ENCODE peak calls at places on chromosomes 12 and 14, in five cellular contexts. J, Q, E, P and L are unnamed samples.

GRCh38 chr12:93521225-93521854 is 51.1 kb upstream of the SOCS2 start:
- DNase-seq in J (peak; percentile 30), Q (no peak), E (no peak), P (peak; percentile 41), L (no peak)

GRCh38 chr12:85755760-85756159 is 80.4 kb downstream of the RASSF9 start:
- DNase-seq in J (no peak), Q (no peak), E (no peak), P (no peak), L (no peak)

GRCh38 chr14:94540031-94540794 is 21.0 kb upstream of the SERPINA4 start:
- DNase-seq in J (no peak), Q (no peak), E (no peak), P (no peak), L (no peak)

GRCh38 chr12:110848524-110848923 is 1.7 kb downstream of the CCDC63 start:
- DNase-seq in J (no peak), Q (no peak), E (no peak), P (no peak), L (no peak)

GRCh38 chr12:49366652-49367380 is 446 bp upstream of the SPATS2 start:
- DNase-seq in J (peak; percentile 87), Q (peak; percentile 96), E (peak; percentile 94), P (peak; percentile 94), L (peak; percentile 97)

GRCh38 chr12:115375188-115375991 is 691.4 kb upstream of the TBX3 start:
- DNase-seq in J (no peak), Q (no peak), E (no peak), P (peak; percentile 85), L (no peak)

GRCh38 chr14:64572721-64573508 is 23.2 kb downstream of the PPP1R36 start:
- DNase-seq in J (no peak), Q (no peak), E (no peak), P (peak; percentile 50), L (no peak)

GRCh38 chr12:62785941-62786559 is 148.9 kb downstream of the PPM1H start:
- DNase-seq in J (peak; percentile 68), Q (no peak), E (no peak), P (peak; percentile 99), L (no peak)

GRCh38 chr14:32567543-32568384 is 238.7 kb downstream of the AKAP6 start:
- DNase-seq in J (no peak), Q (no peak), E (no peak), P (peak; percentile 76), L (no peak)

GRCh38 chr14:99475179-99475578 is 5.5 kb downstream of the SETD3 start:
- DNase-seq in J (no peak), Q (no peak), E (no peak), P (peak; percentile 16), L (no peak)

GRCh38 chr12:14843425-14843887 is at the start of gene ART4:
- DNase-seq in J (no peak), Q (peak; percentile 15), E (no peak), P (no peak), L (peak; percentile 84)

GRCh38 chr14:46734287-46734686 is 82.7 kb upstream of the RPL10L start:
- DNase-seq in J (no peak), Q (no peak), E (no peak), P (no peak), L (no peak)

GRCh38 chr14:99098199-99098598 is 173.8 kb downstream of the BCL11B start:
- DNase-seq in J (no peak), Q (no peak), E (no peak), P (no peak), L (no peak)

GRCh38 chr14:77139540-77140342 is 1.9 kb downstream of the ZDHHC22 start:
- DNase-seq in J (no peak), Q (peak; percentile 69), E (no peak), P (no peak), L (peak; percentile 82)

GRCh38 chr12:53048780-53049401 is 974 bp upstream of the TNS2 start:
- DNase-seq in J (peak; percentile 76), Q (peak; percentile 38), E (peak; percentile 85), P (peak; percentile 49), L (peak; percentile 81)

GRCh38 chr12:77062846-77063461 is 2.4 kb downstream of the E2F7 start:
- DNase-seq in J (no peak), Q (no peak), E (no peak), P (peak; percentile 97), L (no peak)

GRCh38 chr14:69050235-69051184 is 71.4 kb upstream of the ACTN1 start:
- DNase-seq in J (no peak), Q (no peak), E (no peak), P (no peak), L (no peak)

GRCh38 chr12:109741286-109741969 is 27.8 kb downstream of the FAM222A start:
- DNase-seq in J (no peak), Q (no peak), E (peak; percentile 49), P (no peak), L (peak; percentile 69)

GRCh38 chr12:65606008-65606766 is 218.1 kb upstream of the HMGA2 start:
- DNase-seq in J (no peak), Q (peak; percentile 17), E (no peak), P (no peak), L (no peak)

GRCh38 chr12:80239867-80240266 is 140.5 kb downstream of the OTOGL start:
- DNase-seq in J (no peak), Q (no peak), E (no peak), P (no peak), L (no peak)

GRCh38 chr14:89292579-89293348 is 124.3 kb downstream of the FOXN3 start:
- DNase-seq in J (no peak), Q (no peak), E (no peak), P (no peak), L (no peak)

GRCh38 chr14:77040995-77041744 is 12.7 kb upstream of the IRF2BPL start:
- DNase-seq in J (no peak), Q (no peak), E (no peak), P (no peak), L (no peak)

GRCh38 chr14:41521891-41522290 is 84.8 kb upstream of the LRFN5 start:
- DNase-seq in J (no peak), Q (no peak), E (no peak), P (no peak), L (no peak)

GRCh38 chr12:59431266-59431665 is 164.6 kb upstream of the SLC16A7 start:
- DNase-seq in J (no peak), Q (no peak), E (no peak), P (peak; percentile 1), L (no peak)

GRCh38 chr12:5964913-5965900 is 20.1 kb upstream of the ANO2 start:
- DNase-seq in J (no peak), Q (no peak), E (no peak), P (no peak), L (no peak)

GRCh38 chr12:76588881-76589565 is 29.5 kb upstream of the OSBPL8 start:
- DNase-seq in J (no peak), Q (no peak), E (no peak), P (peak; percentile 80), L (no peak)

GRCh38 chr12:49925433-49926194 is 21.9 kb upstream of the FAIM2 start:
- DNase-seq in J (no peak), Q (no peak), E (peak; percentile 32), P (no peak), L (peak; percentile 55)

DNA sequence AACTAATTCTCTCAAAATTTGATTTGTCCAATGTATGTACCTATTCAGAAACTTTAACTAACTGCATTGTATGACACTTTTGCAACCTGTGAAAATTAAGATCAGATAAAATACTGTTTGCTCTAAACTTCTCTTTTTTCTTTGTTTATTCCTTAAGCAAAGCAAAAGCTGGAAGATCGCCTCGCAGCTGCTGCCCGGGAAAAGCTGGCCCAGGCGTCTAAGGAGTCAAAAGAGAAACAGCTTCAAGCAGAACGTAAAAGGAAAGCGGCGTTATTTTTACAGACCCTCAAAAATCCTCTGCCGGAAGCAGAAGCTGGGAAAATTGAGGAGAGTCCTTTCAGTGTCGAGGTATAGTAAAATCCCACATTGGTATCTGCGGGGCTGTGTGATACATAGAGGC is 55.1 kb downstream of the SFSWAP start:
- DNase-seq in J (no peak), Q (no peak), E (no peak), P (no peak), L (no peak)
- H3K36me3 ChIP-seq in J (peaks cover 20% of the 10 kb centered on the region), Q (peaks cover 85% of the 10 kb centered on the region), E (peaks cover 94% of the 10 kb centered on the region), P (peaks cover 21% of the 10 kb centered on the region), L (peaks cover 100% of the 10 kb centered on the region)

GRCh38 chr14:101176535-101177205 is 273.1 kb upstream of the RTL1 start:
- DNase-seq in J (no peak), Q (no peak), E (peak; percentile 40), P (no peak), L (peak; percentile 51)
- H3K27ac ChIP-seq in J (no peak overlapping the region), Q (no peak overlapping the region), E (no peak overlapping the region), P (no peak overlapping the region), L (no peak overlapping the region)

GRCh38 chr14:21258889-21259787 is 10.1 kb downstream of the HNRNPC start:
- DNase-seq in J (no peak), Q (no peak), E (no peak), P (no peak), L (no peak)
- H3K36me3 ChIP-seq in J (peaks cover 27% of the 10 kb centered on the region), Q (peaks cover 91% of the 10 kb centered on the region), E (peaks cover 98% of the 10 kb centered on the region), P (peaks cover 17% of the 10 kb centered on the region), L (peaks cover 41% of the 10 kb centered on the region)

GRCh38 chr14:61398221-61398620 is 76.8 kb downstream of the PRKCH start:
- DNase-seq in J (no peak), Q (no peak), E (no peak), P (no peak), L (no peak)
- H3K27ac ChIP-seq in J (no peak overlapping the region), Q (no peak overlapping the region), E (no peak overlapping the region), P (no peak overlapping the region), L (peak overlapping the region; percentile 15)

DNA sequence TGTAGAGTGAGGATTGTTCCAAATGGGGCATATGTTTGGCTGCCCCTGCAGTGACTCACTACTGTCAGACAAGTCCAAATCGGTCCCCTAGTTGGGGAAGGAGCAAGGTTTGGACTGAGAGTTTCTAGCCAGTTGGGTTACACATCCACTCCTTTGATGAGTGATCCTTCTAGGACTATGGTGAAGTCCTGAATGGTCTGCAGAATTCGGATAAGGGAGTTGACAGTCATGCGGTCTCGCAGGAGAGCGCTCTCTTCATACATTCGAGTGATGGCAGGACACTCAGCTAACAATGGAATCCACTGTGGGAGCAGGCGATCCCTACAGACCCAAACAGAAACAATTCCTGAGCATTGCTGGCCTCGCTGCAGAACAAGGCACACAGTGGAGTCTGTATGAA is 61.5 kb upstream of the SINHCAF start:
- DNase-seq in J (no peak), Q (no peak), E (no peak), P (no peak), L (no peak)
- H3K36me3 ChIP-seq in J (peaks cover 16% of the 10 kb centered on the region), Q (no peaks in the 10 kb centered on the region), E (no peaks in the 10 kb centered on the region), P (no peaks in the 10 kb centered on the region), L (peaks cover 78% of the 10 kb centered on the region)

GRCh38 chr14:35400707-35401421 is 3.7 kb downstream of the NFKBIA start:
- DNase-seq in J (no peak), Q (no peak), E (peak; percentile 69), P (no peak), L (peak; percentile 84)
- H3K27ac ChIP-seq in J (peak overlapping the region; percentile 91), Q (peak overlapping the region; percentile 13), E (peak overlapping the region; percentile 100), P (no peak overlapping the region), L (peak overlapping the region; percentile 99)

DNA sequence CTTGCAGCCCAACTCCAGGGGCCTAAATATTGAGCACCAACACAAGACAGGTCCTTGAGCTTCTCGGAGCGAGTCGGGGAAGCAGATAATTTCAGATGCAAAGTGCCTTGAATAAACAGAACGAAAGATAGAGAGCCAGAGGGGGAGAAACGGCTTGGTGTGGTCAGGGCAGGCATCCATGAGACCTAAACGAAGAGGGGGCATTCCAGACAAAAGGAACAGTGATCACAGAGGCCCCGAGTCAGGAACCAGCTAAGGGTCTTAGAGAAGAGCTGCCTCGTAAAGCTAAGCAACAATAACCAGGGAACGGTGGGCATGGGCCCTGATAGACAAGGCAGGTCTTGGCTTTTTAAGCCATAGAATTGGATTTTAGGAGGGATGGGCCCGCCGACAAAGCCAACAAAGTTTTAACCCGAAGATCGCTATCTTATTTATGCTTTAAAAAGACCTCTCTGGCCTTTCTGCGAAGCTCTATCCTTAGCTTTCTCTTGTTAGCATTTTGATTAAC is 421 bp upstream of the ACADS start:
- DNase-seq in J (no peak), Q (no peak), E (no peak), P (no peak), L (no peak)
- H3K36me3 ChIP-seq in J (peaks cover 7% of the 10 kb centered on the region), Q (peaks cover 61% of the 10 kb centered on the region), E (peaks cover 56% of the 10 kb centered on the region), P (peaks cover 11% of the 10 kb centered on the region), L (peaks cover 7% of the 10 kb centered on the region)